ENCODE peak calls at places on chromosome 16, in five cellular contexts. S is psoas muscle, G is SK-N-SH, L is type B pancreatic cell, P is nephron progenitor cell. A is an unnamed sample.

GRCh38 chr16:88005968-88006367 is 54.7 kb downstream of the BANP start:
- DNase-seq in S (peak), G (no peak), L (no peak), P (no peak), A (no peak)

GRCh38 chr16:22665803-22666202 is 148.2 kb upstream of the HS3ST2 start:
- DNase-seq in S (no peak), G (no peak), L (no peak), P (no peak), A (peak)

GRCh38 chr16:69930117-69930776 is 20.9 kb upstream of the CLEC18A start:
- DNase-seq in S (peak), G (peak), L (no peak), P (peak), A (no peak)

GRCh38 chr16:77599793-77600415 is 122.4 kb upstream of the NUDT7 start:
- DNase-seq in S (no peak), G (peak), L (no peak), P (peak), A (no peak)

GRCh38 chr16:31211960-31212359 is 2.0 kb upstream of the TRIM72 start:
- DNase-seq in S (no peak), G (no peak), L (no peak), P (no peak), A (no peak)

GRCh38 chr16:57871457-57871856 is 69.2 kb upstream of the KIFC3 start:
- DNase-seq in S (no peak), G (no peak), L (no peak), P (no peak), A (no peak)

GRCh38 chr16:64051826-64052225 is 1070.0 kb downstream of the CDH11 start:
- DNase-seq in S (no peak), G (no peak), L (no peak), P (no peak), A (no peak)

GRCh38 chr16:53872248-53873221 is 168.6 kb downstream of the FTO start:
- DNase-seq in S (no peak), G (no peak), L (no peak), P (no peak), A (no peak)

GRCh38 chr16:87550510-87550961 is 51.8 kb upstream of the JPH3 start:
- DNase-seq in S (peak), G (peak), L (no peak), P (peak), A (no peak)

GRCh38 chr16:34078697-34079096 is 619.3 kb downstream of the TP53TG3F start:
- DNase-seq in S (no peak), G (no peak), L (no peak), P (no peak), A (no peak)

GRCh38 chr16:4994719-4995434 is 36.7 kb downstream of the SEC14L5 start:
- DNase-seq in S (no peak), G (no peak), L (no peak), P (no peak), A (no peak)

GRCh38 chr16:68236804-68237242 is 896 bp upstream of the ESRP2 start:
- DNase-seq in S (no peak), G (no peak), L (no peak), P (peak), A (no peak)

GRCh38 chr16:87474017-87474416 is 18.8 kb downstream of the ZCCHC14 start:
- DNase-seq in S (no peak), G (no peak), L (no peak), P (no peak), A (no peak)

GRCh38 chr16:67419502-67419901 is 3.2 kb upstream of the ZDHHC1 start:
- DNase-seq in S (no peak), G (no peak), L (no peak), P (no peak), A (no peak)

GRCh38 chr16:75555213-75555706 is 792 bp downstream of the TMEM231 start:
- DNase-seq in S (peak), G (peak), L (peak), P (peak), A (peak)

GRCh38 chr16:79278506-79278905 is 322.0 kb downstream of the MAF start:
- DNase-seq in S (no peak), G (no peak), L (no peak), P (no peak), A (no peak)

GRCh38 chr16:75304521-75305363 is 53.3 kb upstream of the BCAR1 start:
- DNase-seq in S (no peak), G (no peak), L (no peak), P (no peak), A (no peak)

GRCh38 chr16:66561381-66562080 is 4.7 kb upstream of the CMTM1 start:
- DNase-seq in S (no peak), G (no peak), L (no peak), P (no peak), A (no peak)

GRCh38 chr16:66344533-66345145 is 21.9 kb upstream of the CDH5 start:
- DNase-seq in S (no peak), G (no peak), L (no peak), P (peak), A (no peak)

GRCh38 chr16:25014500-25015147 is 545 bp downstream of the ARHGAP17 start:
- DNase-seq in S (peak), G (peak), L (peak), P (peak), A (no peak)

GRCh38 chr16:78291642-78292041 is 192.2 kb downstream of the WWOX start:
- DNase-seq in S (no peak), G (no peak), L (no peak), P (no peak), A (no peak)

GRCh38 chr16:11423315-11424117 is 78.3 kb downstream of the RMI2 start:
- DNase-seq in S (no peak), G (no peak), L (no peak), P (no peak), A (no peak)

GRCh38 chr16:11587643-11588247 is 1.0 kb upstream of the LITAF start:
- DNase-seq in S (peak), G (peak), L (no peak), P (no peak), A (no peak)

GRCh38 chr16:55559233-55559632 is 7.3 kb upstream of the CAPNS2 start:
- DNase-seq in S (no peak), G (no peak), L (no peak), P (no peak), A (no peak)

GRCh38 chr16:19879241-19879792 is 5.3 kb downstream of the GPRC5B start:
- DNase-seq in S (peak), G (peak), L (no peak), P (no peak), A (no peak)

GRCh38 chr16:69709456-69710084 is 16.8 kb downstream of the NQO1 start:
- DNase-seq in S (no peak), G (peak), L (no peak), P (no peak), A (no peak)

GRCh38 chr16:82612263-82612662 is 14.5 kb upstream of the CDH13 start:
- DNase-seq in S (no peak), G (no peak), L (no peak), P (no peak), A (no peak)

GRCh38 chr16:88469615-88470395 is 16.7 kb downstream of the ZFPM1 start:
- DNase-seq in S (no peak), G (no peak), L (no peak), P (no peak), A (no peak)

GRCh38 chr16:87146676-87147075 is 170.5 kb downstream of the C16orf95 start:
- DNase-seq in S (no peak), G (no peak), L (no peak), P (no peak), A (no peak)

GRCh38 chr16:3129137-3130131 is 5.4 kb upstream of the ZNF213 start:
- DNase-seq in S (peak), G (peak), L (no peak), P (peak), A (no peak)

GRCh38 chr16:4513086-4513860 is 25.3 kb downstream of the CDIP1 start:
- DNase-seq in S (no peak), G (no peak), L (no peak), P (no peak), A (no peak)

DNA sequence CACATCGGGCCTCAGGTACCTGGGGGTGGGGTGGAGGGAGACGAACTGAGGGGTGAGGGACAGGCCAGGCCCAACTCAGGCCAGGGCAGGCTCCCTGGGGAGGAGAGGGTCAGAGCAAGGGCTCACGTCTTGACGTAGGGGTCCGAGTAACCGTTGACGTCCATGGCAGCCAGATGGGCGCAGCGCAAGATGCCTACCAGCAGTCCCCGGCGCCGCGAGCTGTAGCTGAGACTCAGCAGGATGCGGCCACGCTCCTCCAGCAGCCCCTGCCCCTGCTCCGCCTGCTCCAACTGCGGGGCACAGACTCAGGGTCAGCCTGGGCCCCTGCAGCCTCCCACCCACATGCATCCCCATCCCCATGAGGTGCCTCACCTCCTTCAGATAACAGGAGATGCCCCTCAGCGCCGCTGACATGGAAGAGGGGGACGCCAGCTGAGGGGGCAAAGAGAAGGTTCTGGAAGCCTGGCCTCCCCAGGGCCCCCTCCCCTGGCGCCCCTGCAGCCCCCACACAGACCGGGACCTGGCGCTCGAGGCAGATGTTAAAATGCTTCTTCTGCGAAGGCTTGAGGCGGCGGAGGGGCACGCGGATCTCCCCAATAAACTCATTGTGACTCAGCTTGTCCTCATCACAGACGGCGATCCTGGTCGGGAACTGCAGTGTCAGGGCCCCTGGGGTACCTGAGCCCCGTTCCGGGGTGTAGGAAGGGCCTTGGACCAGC is 4.0 kb downstream of the DOC2A start:
- DNase-seq in S (no peak), G (no peak), L (no peak), P (no peak), A (no peak)
- TF ChIP-seq CTCF in S (no peak), G (no peak), L (no peak), P (no peak), A (no peak)

DNA sequence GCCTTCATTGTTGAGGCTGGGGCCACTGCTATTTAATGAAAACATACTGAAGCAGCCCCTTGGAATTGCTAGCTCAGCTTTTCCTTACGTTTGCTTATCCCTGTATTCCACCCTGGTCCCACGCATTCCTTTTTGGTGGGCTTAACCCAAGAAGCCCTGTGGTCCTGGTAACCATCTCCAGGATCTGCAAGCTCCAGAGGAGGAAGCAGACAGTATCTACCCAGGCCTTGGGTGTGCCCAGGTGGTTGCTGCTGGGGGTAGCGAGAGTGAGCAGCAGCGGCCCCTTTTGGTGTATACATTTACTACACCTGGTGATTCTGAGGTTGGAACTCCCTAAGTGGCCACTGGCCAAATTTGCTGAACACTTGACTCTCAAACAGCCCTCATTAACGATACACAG is 97.7 kb downstream of the CBLN1 start:
- DNase-seq in S (no peak), G (peak), L (no peak), P (peak), A (no peak)
- TF ChIP-seq CTCF in S (peak), G (peak), L (peak), P (peak), A (no peak)

GRCh38 chr16:47826070-47826469 is 329.7 kb downstream of the ABCC12 start:
- DNase-seq in S (no peak), G (no peak), L (no peak), P (no peak), A (no peak)
- TF ChIP-seq CTCF in S (no peak), G (no peak), L (no peak), P (no peak), A (no peak)

GRCh38 chr16:73033271-73033998 is 14.5 kb downstream of the ZFHX3 start:
- DNase-seq in S (no peak), G (no peak), L (no peak), P (peak), A (no peak)

GRCh38 chr16:73031155-73031866 is 16.6 kb downstream of the ZFHX3 start:
- DNase-seq in S (no peak), G (no peak), L (no peak), P (no peak), A (no peak)

GRCh38 chr16:73034374-73034773 is 13.6 kb downstream of the ZFHX3 start:
- DNase-seq in S (no peak), G (no peak), L (no peak), P (no peak), A (no peak)

GRCh38 chr16:73036074-73036826 is 11.7 kb downstream of the ZFHX3 start:
- DNase-seq in S (no peak), G (no peak), L (no peak), P (no peak), A (no peak)

GRCh38 chr16:73032548-73033270 is 15.2 kb downstream of the ZFHX3 start:
- DNase-seq in S (no peak), G (no peak), L (no peak), P (no peak), A (no peak)
- TF ChIP-seq CTCF in S (no peak), G (no peak), L (no peak), P (no peak), A (no peak)

GRCh38 chr16:27355610-27356009 is 41.8 kb downstream of the IL4R start:
- DNase-seq in S (peak), G (no peak), L (no peak), P (peak), A (no peak)
- TF ChIP-seq CTCF in S (no peak), G (peak), L (peak), P (no peak), A (peak)

DNA sequence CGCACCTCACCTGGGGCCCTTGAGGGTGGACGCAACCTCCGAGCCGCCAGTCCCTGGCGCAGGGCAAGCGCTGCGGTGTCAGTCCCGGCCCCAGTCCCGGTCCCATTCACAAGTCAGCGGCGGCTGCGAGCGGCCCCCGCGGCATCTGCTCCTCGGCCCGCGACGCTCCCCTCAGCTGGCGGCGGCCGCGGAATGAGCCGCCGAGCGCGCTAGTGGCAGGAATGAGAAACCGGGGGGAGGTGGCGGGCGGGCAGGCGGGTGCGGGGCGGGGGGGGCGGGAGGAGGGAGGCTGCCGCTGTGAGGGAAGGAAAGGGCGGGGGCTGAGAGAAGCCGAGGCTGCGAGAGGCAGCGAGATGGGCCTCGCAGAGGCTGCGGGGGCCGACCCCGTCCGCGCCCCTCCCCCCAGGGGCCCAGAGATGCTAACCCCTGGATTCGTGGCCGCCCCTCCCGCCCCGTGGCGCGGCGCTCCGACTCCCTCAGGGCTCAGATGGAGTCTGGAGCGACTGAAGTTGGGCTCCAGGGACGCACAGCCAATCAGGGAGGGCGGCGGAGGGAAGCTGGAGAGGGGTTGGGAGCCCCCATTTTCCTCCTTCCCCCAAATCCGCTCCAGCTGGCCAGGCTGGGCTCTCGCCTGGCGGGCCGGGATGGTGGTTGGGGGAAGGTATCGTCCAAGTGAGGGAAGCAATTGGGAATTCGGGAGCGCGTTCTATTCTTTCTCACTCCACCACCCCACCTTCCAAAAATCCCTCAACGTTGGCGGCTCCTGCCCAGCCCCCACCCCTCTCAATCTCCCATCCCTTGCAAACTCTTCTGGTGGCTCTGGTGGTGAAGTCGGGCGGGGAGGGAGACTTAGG is at the start of gene CDH11:
- DNase-seq in S (peak), G (peak), L (peak), P (peak), A (peak)
- TF ChIP-seq CTCF in S (peak), G (peak), L (peak), P (no peak), A (peak)

GRCh38 chr16:84404936-84405640 is 36.8 kb downstream of the ATP2C2 start:
- DNase-seq in S (no peak), G (no peak), L (no peak), P (no peak), A (no peak)

GRCh38 chr16:84406006-84406963 is 37.9 kb downstream of the ATP2C2 start:
- DNase-seq in S (no peak), G (peak), L (no peak), P (no peak), A (no peak)

GRCh38 chr16:84410361-84411138 is 42.2 kb downstream of the ATP2C2 start:
- DNase-seq in S (no peak), G (no peak), L (no peak), P (no peak), A (no peak)

GRCh38 chr16:84408314-84408690 is 40.0 kb downstream of the ATP2C2 start:
- DNase-seq in S (no peak), G (no peak), L (no peak), P (no peak), A (no peak)

DNA sequence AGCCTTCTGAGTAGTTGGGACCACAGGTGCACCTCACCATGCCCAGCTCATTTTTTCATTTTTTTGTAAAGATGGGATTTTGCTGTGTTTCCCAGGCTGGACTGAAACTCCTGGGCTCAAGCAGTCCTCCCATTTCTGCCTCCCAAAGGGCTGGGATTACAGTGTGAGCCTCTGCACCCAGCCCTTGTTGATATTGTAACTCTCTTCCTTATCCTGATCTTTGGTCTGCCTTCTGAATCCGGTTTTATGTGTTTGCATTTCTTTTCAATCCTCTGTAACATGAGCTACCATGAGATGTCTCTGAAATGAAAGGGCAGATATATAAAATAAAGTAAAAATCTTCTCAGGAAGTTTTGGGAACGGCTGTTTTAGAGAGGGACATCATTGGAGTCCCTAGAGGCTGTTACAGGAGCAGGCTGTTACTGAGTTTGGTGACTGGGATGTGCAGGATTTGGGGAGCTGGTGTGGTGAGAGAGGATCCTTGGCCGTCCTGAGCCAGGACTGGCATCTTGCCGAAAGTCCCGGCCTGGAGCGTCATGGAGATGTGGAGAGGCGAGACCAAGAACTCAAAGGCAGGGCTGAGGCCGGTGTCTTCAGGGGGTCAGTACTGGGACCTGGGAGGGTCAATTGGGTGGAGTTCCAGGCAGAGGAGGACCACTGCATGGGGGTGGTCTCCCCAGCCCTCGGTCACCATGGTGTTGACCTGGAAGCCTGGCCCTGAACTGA is 39.4 kb downstream of the ATP2C2 start:
- DNase-seq in S (no peak), G (no peak), L (no peak), P (no peak), A (no peak)
- TF ChIP-seq CTCF in S (no peak), G (no peak), L (no peak), P (no peak), A (no peak)

GRCh38 chr16:1095450-1096163 is 437 bp downstream of the C1QTNF8 start:
- DNase-seq in S (no peak), G (no peak), L (no peak), P (no peak), A (no peak)
- TF ChIP-seq CTCF in S (no peak), G (no peak), L (no peak), P (no peak), A (no peak)

DNA sequence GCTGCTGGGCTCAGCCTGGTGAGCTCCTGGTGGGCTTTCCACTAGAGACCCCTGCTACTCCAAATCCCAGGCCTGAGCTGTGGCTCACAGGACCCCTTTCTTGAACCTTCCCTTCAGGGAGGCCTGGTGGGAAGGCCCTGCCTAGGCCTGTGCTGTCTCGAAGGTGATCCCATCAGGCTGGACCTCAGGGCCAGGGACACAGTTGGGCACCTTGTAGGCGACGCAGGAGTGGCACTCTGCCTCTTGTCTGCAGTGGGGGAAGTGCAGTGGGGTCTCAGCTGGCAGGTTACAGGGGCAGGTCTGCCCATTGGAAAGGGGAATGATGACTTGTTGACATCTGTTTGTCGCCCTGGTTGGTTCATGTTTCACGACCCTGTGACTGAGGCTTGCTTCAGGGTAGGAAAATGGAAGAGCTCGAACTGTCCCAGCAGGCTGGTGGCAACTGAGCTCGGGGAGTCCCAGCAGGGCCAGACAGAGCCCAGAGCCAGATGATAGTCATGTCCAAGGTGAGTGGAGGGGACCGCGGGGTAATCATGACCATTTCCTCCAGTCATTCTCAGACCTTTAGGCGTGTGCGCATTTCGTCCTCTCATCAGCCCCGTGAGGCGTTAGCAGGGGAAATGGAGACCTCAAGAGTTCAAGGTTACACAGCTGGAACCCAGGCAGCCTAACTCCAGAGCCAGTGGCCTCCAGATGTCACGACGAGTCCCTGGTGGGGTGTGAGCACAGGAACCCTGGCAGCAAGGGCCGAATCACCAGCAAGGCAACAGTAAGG is 11.3 kb downstream of the CMIP start:
- DNase-seq in S (no peak), G (no peak), L (no peak), P (no peak), A (no peak)
- TF ChIP-seq CTCF in S (no peak), G (no peak), L (no peak), P (no peak), A (no peak)

A was measured in osteocyte.